ENCODE peak calls at places on chromosome 2, in nine cellular contexts. R is tibial artery, D is lower lobe of right lung, O is lower leg skin, F is fibroblast of lung, J is AG09319, L is kidney epithelial cell, T is brain microvascular endothelial cell, X is HFFc6. S is an unnamed sample.

GRCh38 chr2:240182001-240182400 is 41.5 kb upstream of the OTOS start:
- DNase-seq in R (no peak), X (no peak), F (no peak), O (no peak), D (no peak), L (no peak), J (no peak), T (no peak), S (no peak)

GRCh38 chr2:96526615-96527014 is 9.9 kb upstream of the ARID5A start:
- DNase-seq in J (no peak), O (no peak), T (no peak), L (no peak), X (no peak), D (no peak), R (no peak), F (no peak), S (no peak)

GRCh38 chr2:31354837-31355236 is 59.7 kb downstream of the XDH start:
- DNase-seq in J (no peak), L (no peak), F (peak), X (no peak), T (no peak), R (no peak), O (no peak), D (no peak), S (peak)

GRCh38 chr2:119174216-119174992 is 15.9 kb upstream of the C1QL2 start:
- DNase-seq in D (peak), R (no peak), T (no peak), X (no peak), L (no peak), O (no peak), F (no peak), J (no peak), S (no peak)

GRCh38 chr2:216690451-216691209 is 4.7 kb downstream of the IGFBP5 start:
- DNase-seq in L (no peak), X (peak), J (peak), F (peak), R (peak), O (no peak), D (no peak), T (no peak), S (no peak)

GRCh38 chr2:181805228-181806038 is 86.1 kb upstream of the ITPRID2 start:
- DNase-seq in X (peak), J (no peak), F (peak), T (no peak), L (no peak), D (no peak), O (no peak), R (no peak), S (peak)

GRCh38 chr2:18430996-18431748 is 129.3 kb downstream of the RDH14 start:
- DNase-seq in X (no peak), T (no peak), O (no peak), L (no peak), J (no peak), D (no peak), F (no peak), R (no peak), S (no peak)

GRCh38 chr2:159091981-159092380 is 123.5 kb downstream of the TANC1 start:
- DNase-seq in F (no peak), O (no peak), T (no peak), R (no peak), X (no peak), D (no peak), J (no peak), L (no peak), S (no peak)

GRCh38 chr2:226699321-226699720 is 100.3 kb downstream of the IRS1 start:
- DNase-seq in L (no peak), O (peak), X (peak), R (peak), J (no peak), D (no peak), T (peak), F (peak), S (peak)

GRCh38 chr2:222179592-222179991 is 119.2 kb downstream of the PAX3 start:
- DNase-seq in T (no peak), D (no peak), X (no peak), O (no peak), J (no peak), L (no peak), R (no peak), F (no peak), S (no peak)

GRCh38 chr2:85974395-85974794 is 85.6 kb upstream of the ST3GAL5 start:
- DNase-seq in F (no peak), L (no peak), X (no peak), R (no peak), J (no peak), T (no peak), D (no peak), O (no peak), S (no peak)

GRCh38 chr2:229660951-229661350 is 53.4 kb downstream of the DNER start:
- DNase-seq in R (no peak), F (peak), D (no peak), L (no peak), O (no peak), T (no peak), J (no peak), X (no peak), S (peak)

GRCh38 chr2:71734620-71735019 is 281.3 kb downstream of the DYSF start:
- DNase-seq in J (no peak), O (no peak), R (no peak), X (no peak), D (no peak), L (no peak), T (no peak), F (no peak), S (no peak)

GRCh38 chr2:46435353-46435752 is 44.0 kb upstream of the TMEM247 start:
- DNase-seq in O (no peak), J (no peak), R (no peak), F (no peak), T (no peak), X (no peak), L (no peak), D (no peak), S (no peak)

GRCh38 chr2:223723954-223724411 is 113.4 kb downstream of the AP1S3 start:
- DNase-seq in O (no peak), J (no peak), D (no peak), F (no peak), T (no peak), X (no peak), L (no peak), R (no peak), S (no peak)

GRCh38 chr2:98026927-98027522 is 31.3 kb upstream of the TMEM131 start:
- DNase-seq in L (no peak), R (no peak), J (no peak), D (no peak), T (no peak), F (no peak), X (no peak), O (no peak), S (no peak)

GRCh38 chr2:71069376-71069775 is 928 bp downstream of the NAGK start:
- DNase-seq in L (no peak), J (no peak), T (peak), X (peak), O (no peak), D (no peak), F (peak), R (no peak), S (peak)

GRCh38 chr2:149420053-149420963 is 89.9 kb downstream of the LYPD6 start:
- DNase-seq in L (no peak), X (no peak), D (no peak), F (no peak), R (no peak), J (no peak), O (no peak), T (no peak), S (no peak)

GRCh38 chr2:118658581-118659248 is 188.7 kb downstream of the EN1 start:
- DNase-seq in O (no peak), F (no peak), T (no peak), J (no peak), L (no peak), D (no peak), X (peak), R (no peak), S (no peak)

GRCh38 chr2:68258854-68259253 is 6.5 kb upstream of the PPP3R1 start:
- DNase-seq in T (no peak), X (no peak), F (peak), R (no peak), J (no peak), O (no peak), L (no peak), D (no peak), S (no peak)

GRCh38 chr2:231015462-231015861 is 19.5 kb downstream of the SPATA3 start:
- DNase-seq in T (no peak), X (no peak), R (no peak), O (no peak), F (no peak), D (no peak), J (no peak), L (no peak), S (no peak)

GRCh38 chr2:30655660-30656059 is 151.6 kb downstream of the CAPN13 start:
- DNase-seq in J (no peak), R (no peak), O (no peak), D (no peak), L (no peak), T (peak), F (peak), X (no peak), S (peak)

GRCh38 chr2:173048901-173049661 is 26.6 kb upstream of the MAP3K20 start:
- DNase-seq in T (peak), J (peak), O (peak), F (peak), R (peak), X (peak), D (no peak), L (peak), S (peak)

GRCh38 chr2:121075006-121075545 is 209.9 kb downstream of the TFCP2L1 start:
- DNase-seq in J (peak), F (peak), L (peak), X (peak), R (peak), T (peak), O (peak), D (no peak), S (peak)

GRCh38 chr2:63729362-63729761 is 112.3 kb upstream of the UGP2 start:
- DNase-seq in J (no peak), T (no peak), L (no peak), X (no peak), O (no peak), D (no peak), F (no peak), R (no peak), S (no peak)

GRCh38 chr2:2845796-2846315 is 514.8 kb upstream of the MYT1L start:
- DNase-seq in R (no peak), L (no peak), F (no peak), X (no peak), D (no peak), O (no peak), T (no peak), J (no peak), S (no peak)

GRCh38 chr2:69021027-69021426 is 8.0 kb downstream of the ANTXR1 start:
- DNase-seq in D (no peak), R (no peak), T (no peak), L (no peak), J (no peak), O (no peak), X (no peak), F (no peak), S (no peak)

GRCh38 chr2:71897836-71898235 is 249.8 kb downstream of the CYP26B1 start:
- DNase-seq in X (no peak), T (no peak), F (no peak), J (no peak), R (no peak), L (no peak), O (no peak), D (no peak), S (no peak)

GRCh38 chr2:82825410-82826090 is 1633.5 kb downstream of the SUCLG1 start:
- DNase-seq in X (no peak), F (no peak), R (no peak), O (no peak), J (no peak), D (no peak), T (no peak), L (no peak), S (no peak)

GRCh38 chr2:82823892-82824291 is 1635.2 kb downstream of the SUCLG1 start:
- DNase-seq in X (no peak), T (no peak), F (no peak), L (no peak), R (no peak), O (no peak), D (no peak), J (no peak), S (no peak)

GRCh38 chr2:82819936-82820335 is 1639.1 kb downstream of the SUCLG1 start:
- DNase-seq in L (no peak), T (no peak), O (no peak), D (no peak), X (peak), J (no peak), R (no peak), F (peak), S (no peak)
- TF ChIP-seq CTCF in L (no peak), T (no peak), O (no peak), D (no peak), X (no peak), J (no peak), R (no peak), F (no peak), S (no peak)

GRCh38 chr2:64792310-64792709 is 138.6 kb upstream of the SERTAD2 start:
- DNase-seq in F (no peak), X (no peak), J (no peak), R (no peak), L (no peak), D (no peak), T (no peak), O (no peak), S (no peak)
- TF ChIP-seq CTCF in F (no peak), X (peak), J (no peak), R (no peak), L (no peak), D (no peak), T (peak), O (no peak), S (no peak)

GRCh38 chr2:125746321-125746983 is 909.5 kb upstream of the GYPC start:
- DNase-seq in T (no peak), O (no peak), R (no peak), L (no peak), X (no peak), D (no peak), F (no peak), J (no peak), S (no peak)

GRCh38 chr2:125745514-125745913 is 910.4 kb upstream of the GYPC start:
- DNase-seq in O (no peak), J (no peak), F (no peak), D (no peak), T (peak), X (peak), R (no peak), L (no peak), S (no peak)
- TF ChIP-seq CTCF in O (no peak), J (no peak), F (no peak), D (peak), T (no peak), X (no peak), R (no peak), L (peak), S (no peak)

GRCh38 chr2:210917465-210917864 is 361.1 kb downstream of the CPS1 start:
- DNase-seq in X (no peak), R (no peak), L (no peak), T (no peak), F (no peak), O (no peak), J (no peak), D (no peak), S (no peak)
- TF ChIP-seq CTCF in X (no peak), R (no peak), L (no peak), T (peak), F (no peak), O (no peak), J (no peak), D (no peak), S (no peak)

GRCh38 chr2:207896525-207897295 is 127.0 kb upstream of the FZD5 start:
- DNase-seq in O (no peak), D (no peak), R (no peak), X (no peak), T (no peak), F (no peak), J (no peak), L (no peak), S (no peak)
- TF ChIP-seq CTCF in O (no peak), D (no peak), R (peak), X (no peak), T (peak), F (no peak), J (no peak), L (no peak), S (peak)

DNA sequence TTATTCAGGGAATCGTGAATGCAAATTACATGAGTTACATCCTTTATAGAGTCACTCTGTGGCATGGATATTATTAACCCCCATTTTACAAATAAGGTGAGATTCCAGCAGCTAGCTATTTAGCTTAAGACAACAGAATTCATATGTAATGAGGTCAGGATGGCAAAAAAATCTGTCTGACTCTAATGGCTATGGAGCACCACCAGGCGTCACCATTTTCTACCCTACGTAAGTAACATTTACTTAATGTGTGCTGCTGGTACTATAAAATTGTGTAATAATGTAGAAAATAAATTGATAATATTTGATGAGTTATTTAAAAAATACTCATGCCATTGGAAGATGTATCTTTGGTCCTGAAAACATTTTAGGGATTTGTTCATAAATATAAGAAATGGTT is 2040.1 kb upstream of the LRRTM1 start:
- DNase-seq in L (no peak), F (no peak), O (no peak), R (no peak), D (no peak), T (no peak), X (no peak), J (no peak), S (no peak)
- TF ChIP-seq CTCF in L (no peak), F (no peak), O (no peak), R (no peak), D (no peak), T (no peak), X (peak), J (no peak), S (no peak)

GRCh38 chr2:190863946-190864345 is 16.7 kb upstream of the GLS start:
- DNase-seq in X (no peak), O (no peak), D (peak), T (no peak), R (no peak), J (no peak), L (no peak), F (no peak), S (no peak)
- TF ChIP-seq CTCF in X (no peak), O (no peak), D (no peak), T (no peak), R (no peak), J (no peak), L (no peak), F (no peak), S (no peak)

GRCh38 chr2:112836695-112837117 is at the start of gene IL1B:
- DNase-seq in D (no peak), O (no peak), J (peak), F (peak), X (peak), R (no peak), L (no peak), T (peak), S (peak)
- TF ChIP-seq CTCF in D (no peak), O (no peak), J (no peak), F (no peak), X (no peak), R (no peak), L (no peak), T (no peak), S (no peak)